ENCODE peak calls at places on chromosome 12, in eight cellular contexts. D is GM10248; L is prostate gland; O is tibial nerve; Z is activated T-helper 1 cell treated with anti-CD3 and anti-CD28 coated beads, Interleukin-12 subunit alpha, Interleukin-12 subunit beta, Interleukin-2, Interleukin-4 antibody, amounts not matched to agents 30 ng/mL and 10 ng/mL and 1 ng/mL, durations not matched to agents 14 hours and 24 hours and 36 hours; G is effector memory CD4-positive, alpha-beta T cell; N is GM18507; T is effector memory CD8-positive, alpha-beta T cell. C is an unnamed sample.

GRCh38 chr12:95836185-95836609 is 22.6 kb upstream of the SNRPF start:
- DNase-seq in Z (no peak), O (no peak), N (no peak), T (no peak), D (no peak), G (no peak), L (no peak), C (no peak)

GRCh38 chr12:46661161-46661845 is 164.5 kb downstream of the SLC38A4 start:
- DNase-seq in G (no peak), L (peak; percentile 33), O (no peak), T (no peak), N (peak; percentile 28), D (peak; percentile 40), Z (no peak), C (no peak)

GRCh38 chr12:130920711-130921381 is 32.9 kb upstream of the ADGRD1 start:
- DNase-seq in N (no peak), T (no peak), G (no peak), O (peak; percentile 77), D (no peak), Z (no peak), L (no peak), C (no peak)

GRCh38 chr12:96237465-96238077 is 43.4 kb downstream of the ELK3 start:
- DNase-seq in Z (peak; percentile 46), D (no peak), G (peak; percentile 51), N (no peak), O (no peak), L (no peak), T (peak; percentile 59), C (peak; percentile 25)

GRCh38 chr12:123132951-123133619 is 17.8 kb downstream of the PITPNM2 start:
- DNase-seq in T (no peak), G (no peak), O (no peak), D (no peak), N (no peak), Z (no peak), L (no peak), C (no peak)

GRCh38 chr12:123986374-123986920 is 13.4 kb downstream of the ZNF664 start:
- DNase-seq in Z (no peak), T (no peak), G (no peak), O (no peak), L (no peak), D (no peak), N (no peak), C (no peak)

GRCh38 chr12:91991397-91992187 is 154.1 kb downstream of the BTG1 start:
- DNase-seq in O (no peak), G (no peak), D (peak; percentile 26), T (no peak), L (no peak), Z (no peak), N (no peak), C (no peak)

GRCh38 chr12:76152161-76152807 is 67.8 kb upstream of the NAP1L1 start:
- DNase-seq in D (peak; percentile 49), L (no peak), T (no peak), N (no peak), Z (no peak), O (no peak), G (no peak), C (no peak)

GRCh38 chr12:121217761-121218160 is 7.8 kb downstream of the P2RX4 start:
- DNase-seq in O (no peak), L (no peak), D (no peak), Z (no peak), N (no peak), T (no peak), G (no peak), C (no peak)

GRCh38 chr12:105256011-105256410 is 20.0 kb upstream of the APPL2 start:
- DNase-seq in T (no peak), L (no peak), Z (no peak), D (no peak), G (no peak), O (no peak), N (no peak), C (no peak)

GRCh38 chr12:125314051-125314882 is 249.0 kb downstream of the AACS start:
- DNase-seq in O (no peak), N (no peak), G (no peak), T (no peak), D (no peak), Z (no peak), L (no peak), C (no peak)

GRCh38 chr12:54262403-54262925 is 17.5 kb downstream of the CBX5 start:
- DNase-seq in T (no peak), D (no peak), G (no peak), N (no peak), L (no peak), Z (no peak), O (no peak), C (no peak)

GRCh38 chr12:14239350-14239934 is 126.0 kb upstream of the ATF7IP start:
- DNase-seq in O (no peak), N (no peak), T (peak; percentile 7), L (no peak), Z (no peak), D (peak; percentile 47), G (no peak), C (no peak)

GRCh38 chr12:33480366-33480765 is 40.7 kb upstream of the SYT10 start:
- DNase-seq in T (no peak), D (no peak), Z (no peak), N (no peak), L (no peak), O (no peak), G (no peak), C (no peak)

GRCh38 chr12:32533971-32534590 is 134.7 kb downstream of the FGD4 start:
- DNase-seq in T (no peak), N (no peak), O (peak; percentile 49), D (peak; percentile 26), L (peak; percentile 66), Z (no peak), G (no peak), C (no peak)

GRCh38 chr12:129610601-129611120 is 293.2 kb downstream of the TMEM132D start:
- DNase-seq in N (no peak), G (no peak), Z (no peak), L (no peak), T (no peak), D (no peak), O (no peak), C (no peak)

GRCh38 chr12:13405961-13406703 is 209.6 kb downstream of the EMP1 start:
- DNase-seq in G (no peak), Z (no peak), N (no peak), L (no peak), T (no peak), O (no peak), D (no peak), C (no peak)

GRCh38 chr12:3574986-3575385 is 84.0 kb downstream of the PRMT8 start:
- DNase-seq in O (no peak), G (no peak), N (no peak), T (no peak), L (no peak), Z (no peak), D (no peak), C (no peak)

GRCh38 chr12:64392221-64392620 is 1.7 kb upstream of the C12orf56 start:
- DNase-seq in Z (no peak), O (no peak), L (no peak), D (peak; percentile 45), N (no peak), T (no peak), G (no peak), C (no peak)

C was measured in activated T-helper 2 cell treated with anti-CD3 and anti-CD28 coated beads, Interferon-gamma antibody, Interleukin-2, Interleukin-4, amounts not matched to agents 10 μg/mL and 5 μg/mL and 100 μg/mL, durations not matched to agents 14 hours and 24 hours and 36 hours.